ENCODE peak calls at places on chromosomes 11 and 22, in five cellular contexts. N, Y, H, Q and O are unnamed samples.

GRCh38 chr11:2150206-2150847 is 10.7 kb downstream of the INS start:
- DNase-seq in N (no peak), Q (no peak), Y (no peak), H (no peak), O (no peak)

GRCh38 chr22:47591709-47592108 is 829.3 kb downstream of the TBC1D22A start:
- DNase-seq in Q (no peak), Y (no peak), N (no peak), H (no peak), O (no peak)

GRCh38 chr22:43845981-43846380 is 16.3 kb downstream of the SULT4A1 start:
- DNase-seq in Y (no peak), N (no peak), H (no peak), Q (no peak), O (no peak)

GRCh38 chr11:47616726-47617416 is 22.7 kb upstream of the C1QTNF4 start:
- DNase-seq in H (peak; percentile 16), N (peak; percentile 75), Q (no peak), Y (no peak), O (peak; percentile 52)

GRCh38 chr22:35544189-35544588 is 3.6 kb downstream of the RASD2 start:
- DNase-seq in N (no peak), Q (no peak), H (no peak), Y (no peak), O (no peak)

GRCh38 chr11:19953909-19954308 is 206.4 kb downstream of the DBX1 start:
- DNase-seq in Y (no peak), Q (peak; percentile 79), N (peak; percentile 86), H (no peak), O (peak; percentile 84)

GRCh38 chr11:75389276-75389605 is 10.1 kb upstream of the RPS3 start:
- DNase-seq in Y (no peak), N (no peak), H (no peak), Q (no peak), O (peak; percentile 58)

GRCh38 chr11:62921573-62922188 is 518 bp upstream of the CHRM1 start:
- DNase-seq in Q (no peak), N (peak; percentile 7), Y (no peak), H (no peak), O (peak; percentile 26)

GRCh38 chr22:41589260-41589600 is 410 bp downstream of the PMM1 start:
- DNase-seq in N (no peak), Y (no peak), H (no peak), Q (no peak), O (peak; percentile 15)

GRCh38 chr22:23166841-23167610 is 13.3 kb upstream of the BCR start:
- DNase-seq in N (no peak), Q (no peak), H (no peak), Y (no peak), O (no peak)

GRCh38 chr11:116072133-116072532 is 567.9 kb upstream of the CADM1 start:
- DNase-seq in N (no peak), Y (no peak), Q (no peak), H (no peak), O (no peak)